ENCODE peak calls at places on chromosomes 1 and 21, in seven cellular contexts. B is tibial artery, U is ELR, S is AG08395, L is T47D, G is C1 segment of cervical spinal cord, O is H54. M is an unnamed sample.

GRCh38 chr1:17632541-17633193 is 93.2 kb downstream of the ARHGEF10L start:
- DNase-seq in G (no peak), U (peak; percentile 60), B (no peak), L (peak; percentile 29), S (peak; percentile 79), O (peak; percentile 77), M (no peak)

GRCh38 chr1:160127865-160128523 is 12.4 kb downstream of the ATP1A2 start:
- DNase-seq in U (peak; percentile 46), L (no peak), S (peak; percentile 88), G (no peak), O (peak; percentile 71), B (no peak), M (no peak)

GRCh38 chr1:161706116-161706482 is 930 bp upstream of the FCRLA start:
- DNase-seq in U (peak; percentile 78), G (no peak), B (no peak), L (no peak), S (no peak), O (peak; percentile 7), M (no peak)

GRCh38 chr21:42548687-42549406 is 35.2 kb downstream of the SLC37A1 start:
- DNase-seq in L (no peak), U (no peak), S (no peak), G (no peak), O (no peak), B (peak; percentile 40), M (no peak)

GRCh38 chr21:17818158-17819113 is 720 bp downstream of the C21orf91 start:
- DNase-seq in B (peak; percentile 66), S (peak; percentile 27), L (peak; percentile 72), O (peak; percentile 17), G (no peak), U (peak; percentile 55), M (peak; percentile 44)

GRCh38 chr1:85801520-85801919 is 93.3 kb upstream of the ZNHIT6 start:
- DNase-seq in G (no peak), L (no peak), U (peak; percentile 68), B (no peak), S (peak; percentile 17), O (no peak), M (no peak)

GRCh38 chr1:38760562-38760961 is 99.0 kb downstream of the RRAGC start:
- DNase-seq in S (no peak), L (no peak), O (no peak), G (no peak), B (no peak), U (no peak), M (no peak)

GRCh38 chr21:35244514-35244913 is 195.4 kb upstream of the RUNX1 start:
- DNase-seq in L (peak; percentile 22), B (no peak), G (no peak), U (no peak), S (no peak), O (no peak), M (no peak)

GRCh38 chr1:10033359-10033845 is 644 bp downstream of the UBE4B start:
- DNase-seq in U (peak; percentile 61), G (no peak), O (peak; percentile 10), S (no peak), B (no peak), L (peak; percentile 55), M (peak; percentile 51)

GRCh38 chr1:53902235-53902920 is 8.4 kb downstream of the DIO1 start:
- DNase-seq in S (no peak), O (no peak), L (peak; percentile 45), G (no peak), B (no peak), U (no peak), M (no peak)

GRCh38 chr1:160862151-160863061 is at the start of gene CD244:
- DNase-seq in O (no peak), B (no peak), U (peak; percentile 6), G (no peak), L (peak; percentile 37), S (no peak), M (no peak)

GRCh38 chr1:101237229-101237837 is 514 bp downstream of the S1PR1 start:
- DNase-seq in B (no peak), U (peak; percentile 65), S (peak; percentile 40), L (no peak), O (no peak), G (no peak), M (peak; percentile 36)